ENCODE peak calls at places on chromosomes 4 and X, in ten cellular contexts. One of them, this sample, is unnamed.
A peak's percentile ranks its signal among the peaks of the same experiment; 100 is the strongest.

GRCh38 chr4:87799254-87799653 is at the start of gene IBSP:
- DNase-seq in esophagus squamous epithelium: no peak
- DNase-seq in transverse colon: no peak
- DNase-seq in upper lobe of left lung: no peak
- DNase-seq in A549: no peak
- DNase-seq in IMR-90: no peak
- DNase-seq in uterus: no peak
- DNase-seq in Peyer's patch: no peak
- DNase-seq in body of pancreas: no peak
- DNase-seq in adrenal gland: no peak
- DNase-seq in this sample: no peak

GRCh38 chr4:123559955-123560669 is 163.5 kb downstream of the SPRY1 start:
- DNase-seq in IMR-90: peak; percentile 61
- DNase-seq in upper lobe of left lung: no peak
- DNase-seq in transverse colon: no peak
- DNase-seq in A549: no peak
- DNase-seq in esophagus squamous epithelium: no peak
- DNase-seq in adrenal gland: no peak
- DNase-seq in Peyer's patch: no peak
- DNase-seq in uterus: no peak
- DNase-seq in body of pancreas: no peak
- DNase-seq in this sample: no peak

GRCh38 chrX:129698150-129698549 is 40.6 kb upstream of the XPNPEP2 start:
- DNase-seq in Peyer's patch: no peak
- DNase-seq in adrenal gland: no peak
- DNase-seq in upper lobe of left lung: no peak
- DNase-seq in body of pancreas: no peak
- DNase-seq in A549: peak; percentile 33
- DNase-seq in IMR-90: no peak
- DNase-seq in transverse colon: no peak
- DNase-seq in uterus: no peak
- DNase-seq in esophagus squamous epithelium: no peak
- DNase-seq in this sample: no peak

GRCh38 chrX:16868920-16869319 is 1.2 kb downstream of the RBBP7 start:
- DNase-seq in transverse colon: no peak
- DNase-seq in adrenal gland: no peak
- DNase-seq in A549: no peak
- DNase-seq in esophagus squamous epithelium: no peak
- DNase-seq in body of pancreas: no peak
- DNase-seq in IMR-90: no peak
- DNase-seq in Peyer's patch: no peak
- DNase-seq in uterus: no peak
- DNase-seq in upper lobe of left lung: no peak
- DNase-seq in this sample: no peak

GRCh38 chrX:1531106-1531890 is 5.7 kb downstream of the P2RY8 start:
- DNase-seq in esophagus squamous epithelium: no peak
- DNase-seq in IMR-90: no peak
- DNase-seq in adrenal gland: no peak
- DNase-seq in body of pancreas: no peak
- DNase-seq in Peyer's patch: no peak
- DNase-seq in upper lobe of left lung: no peak
- DNase-seq in transverse colon: no peak
- DNase-seq in uterus: no peak
- DNase-seq in A549: no peak
- DNase-seq in this sample: peak; percentile 72

GRCh38 chrX:17629011-17629410 is 108.3 kb upstream of the SCML1 start:
- DNase-seq in body of pancreas: no peak
- DNase-seq in IMR-90: no peak
- DNase-seq in upper lobe of left lung: no peak
- DNase-seq in uterus: no peak
- DNase-seq in adrenal gland: no peak
- DNase-seq in transverse colon: no peak
- DNase-seq in A549: no peak
- DNase-seq in Peyer's patch: no peak
- DNase-seq in esophagus squamous epithelium: no peak
- DNase-seq in this sample: no peak

GRCh38 chr4:89752932-89753598 is 83.9 kb downstream of the SNCA start:
- DNase-seq in transverse colon: no peak
- DNase-seq in esophagus squamous epithelium: no peak
- DNase-seq in IMR-90: peak; percentile 92
- DNase-seq in Peyer's patch: no peak
- DNase-seq in adrenal gland: peak; percentile 81
- DNase-seq in upper lobe of left lung: no peak
- DNase-seq in uterus: peak; percentile 70
- DNase-seq in A549: no peak
- DNase-seq in body of pancreas: no peak
- DNase-seq in this sample: no peak

GRCh38 chr4:57102050-57102564 is 8.1 kb downstream of the IGFBP7 start:
- DNase-seq in Peyer's patch: no peak
- DNase-seq in esophagus squamous epithelium: no peak
- DNase-seq in uterus: peak; percentile 80
- DNase-seq in IMR-90: peak; percentile 88
- DNase-seq in transverse colon: peak; percentile 47
- DNase-seq in body of pancreas: peak; percentile 27
- DNase-seq in upper lobe of left lung: no peak
- DNase-seq in A549: no peak
- DNase-seq in adrenal gland: peak; percentile 62
- DNase-seq in this sample: no peak

GRCh38 chr4:84582988-84583870 is at the start of gene CDS1:
- DNase-seq in IMR-90: no peak
- DNase-seq in esophagus squamous epithelium: no peak
- DNase-seq in transverse colon: peak; percentile 84
- DNase-seq in adrenal gland: peak; percentile 49
- DNase-seq in A549: peak; percentile 6
- DNase-seq in body of pancreas: peak; percentile 59
- DNase-seq in Peyer's patch: peak; percentile 90
- DNase-seq in upper lobe of left lung: peak; percentile 91
- DNase-seq in uterus: peak; percentile 15
- DNase-seq in this sample: peak; percentile 80

GRCh38 chr4:162837679-162838078 is 329.0 kb downstream of the NAF1 start:
- DNase-seq in esophagus squamous epithelium: no peak
- DNase-seq in IMR-90: no peak
- DNase-seq in transverse colon: no peak
- DNase-seq in uterus: no peak
- DNase-seq in body of pancreas: no peak
- DNase-seq in Peyer's patch: no peak
- DNase-seq in upper lobe of left lung: no peak
- DNase-seq in A549: no peak
- DNase-seq in adrenal gland: no peak
- DNase-seq in this sample: no peak

GRCh38 chr4:139816856-139817255 is 151.2 kb downstream of the MGST2 start:
- DNase-seq in esophagus squamous epithelium: no peak
- DNase-seq in A549: no peak
- DNase-seq in uterus: no peak
- DNase-seq in body of pancreas: no peak
- DNase-seq in upper lobe of left lung: no peak
- DNase-seq in transverse colon: no peak
- DNase-seq in IMR-90: no peak
- DNase-seq in Peyer's patch: no peak
- DNase-seq in adrenal gland: no peak
- DNase-seq in this sample: no peak

GRCh38 chrX:25002658-25003015 is 13.1 kb downstream of the ARX start:
- DNase-seq in IMR-90: no peak
- DNase-seq in transverse colon: no peak
- DNase-seq in uterus: no peak
- DNase-seq in body of pancreas: no peak
- DNase-seq in Peyer's patch: no peak
- DNase-seq in esophagus squamous epithelium: no peak
- DNase-seq in upper lobe of left lung: no peak
- DNase-seq in adrenal gland: no peak
- DNase-seq in A549: no peak
- DNase-seq in this sample: no peak
- H3K4me1 ChIP-seq in IMR-90: no peaks in the 10 kb centered on the region
- H3K4me1 ChIP-seq in transverse colon: peaks cover 14% of the 10 kb centered on the region
- H3K4me1 ChIP-seq in uterus: no peaks in the 10 kb centered on the region
- H3K4me1 ChIP-seq in body of pancreas: peaks cover 25% of the 10 kb centered on the region
- H3K4me1 ChIP-seq in Peyer's patch: no peaks in the 10 kb centered on the region
- H3K4me1 ChIP-seq in esophagus squamous epithelium: peaks cover 12% of the 10 kb centered on the region
- H3K4me1 ChIP-seq in upper lobe of left lung: peaks cover 13% of the 10 kb centered on the region
- H3K4me1 ChIP-seq in adrenal gland: peaks cover 8% of the 10 kb centered on the region
- H3K4me1 ChIP-seq in A549: no peaks in the 10 kb centered on the region
- H3K4me1 ChIP-seq in this sample: peaks cover 36% of the 10 kb centered on the region

GRCh38 chr4:71867598-71867997 is 83.7 kb upstream of the GC start:
- DNase-seq in upper lobe of left lung: no peak
- DNase-seq in body of pancreas: no peak
- DNase-seq in A549: no peak
- DNase-seq in adrenal gland: no peak
- DNase-seq in Peyer's patch: no peak
- DNase-seq in uterus: no peak
- DNase-seq in transverse colon: no peak
- DNase-seq in esophagus squamous epithelium: no peak
- DNase-seq in IMR-90: peak; percentile 0
- DNase-seq in this sample: no peak
- TF ChIP-seq POLR2A in upper lobe of left lung: no peak
- TF ChIP-seq POLR2A in body of pancreas: no peak
- TF ChIP-seq POLR2A in A549: no peak
- TF ChIP-seq POLR2A in adrenal gland: no peak
- TF ChIP-seq POLR2A in Peyer's patch: no peak
- TF ChIP-seq POLR2A in uterus: no peak
- TF ChIP-seq POLR2A in transverse colon: no peak
- TF ChIP-seq POLR2A in esophagus squamous epithelium: no peak
- TF ChIP-seq POLR2A in IMR-90: no peak
- TF ChIP-seq POLR2A in this sample: no peak

DNA sequence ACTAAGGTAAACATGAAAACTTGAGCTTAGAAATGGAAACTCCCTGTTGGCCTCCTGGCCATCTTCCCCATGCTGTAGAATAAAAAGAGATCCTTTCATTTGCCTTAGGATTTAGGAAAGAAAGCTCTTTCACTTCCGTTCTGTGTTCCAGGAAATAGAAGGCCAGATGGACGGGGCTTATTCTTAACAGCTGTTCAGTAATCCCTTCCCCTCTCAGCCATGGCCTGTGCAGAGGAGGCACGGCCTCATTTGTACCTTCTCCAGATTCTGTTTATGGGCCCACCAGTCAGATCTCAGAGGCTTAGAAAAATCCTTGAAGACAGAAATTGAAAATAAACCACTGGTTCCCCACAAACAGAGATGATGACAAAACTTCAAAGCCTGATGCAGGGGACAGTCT is 189.0 kb downstream of the SOWAHB start:
- DNase-seq in A549: no peak
- DNase-seq in uterus: no peak
- DNase-seq in transverse colon: no peak
- DNase-seq in body of pancreas: no peak
- DNase-seq in upper lobe of left lung: no peak
- DNase-seq in adrenal gland: no peak
- DNase-seq in IMR-90: no peak
- DNase-seq in Peyer's patch: no peak
- DNase-seq in esophagus squamous epithelium: no peak
- DNase-seq in this sample: no peak
- H3K27ac ChIP-seq in A549: peak overlapping the region; percentile 36
- H3K27ac ChIP-seq in uterus: no peak overlapping the region
- H3K27ac ChIP-seq in transverse colon: peak overlapping the region; percentile 62
- H3K27ac ChIP-seq in body of pancreas: no peak overlapping the region
- H3K27ac ChIP-seq in upper lobe of left lung: peak overlapping the region; percentile 29
- H3K27ac ChIP-seq in adrenal gland: no peak overlapping the region
- H3K27ac ChIP-seq in IMR-90: peak overlapping the region; percentile 77
- H3K27ac ChIP-seq in Peyer's patch: peak overlapping the region; percentile 64
- H3K27ac ChIP-seq in esophagus squamous epithelium: peak overlapping the region; percentile 69
- H3K27ac ChIP-seq in this sample: no peak overlapping the region

GRCh38 chr4:182804131-182804530 is 113.1 kb downstream of the DCTD start:
- DNase-seq in Peyer's patch: no peak
- DNase-seq in IMR-90: no peak
- DNase-seq in body of pancreas: no peak
- DNase-seq in adrenal gland: no peak
- DNase-seq in esophagus squamous epithelium: no peak
- DNase-seq in uterus: no peak
- DNase-seq in upper lobe of left lung: no peak
- DNase-seq in transverse colon: no peak
- DNase-seq in A549: no peak
- DNase-seq in this sample: no peak
- H3K4me1 ChIP-seq in Peyer's patch: no peaks in the 10 kb centered on the region
- H3K4me1 ChIP-seq in IMR-90: no peaks in the 10 kb centered on the region
- H3K4me1 ChIP-seq in body of pancreas: no peaks in the 10 kb centered on the region
- H3K4me1 ChIP-seq in adrenal gland: no peaks in the 10 kb centered on the region
- H3K4me1 ChIP-seq in esophagus squamous epithelium: peaks cover 3% of the 10 kb centered on the region
- H3K4me1 ChIP-seq in uterus: no peaks in the 10 kb centered on the region
- H3K4me1 ChIP-seq in upper lobe of left lung: peaks cover 10% of the 10 kb centered on the region
- H3K4me1 ChIP-seq in transverse colon: no peaks in the 10 kb centered on the region
- H3K4me1 ChIP-seq in A549: no peaks in the 10 kb centered on the region
- H3K4me1 ChIP-seq in this sample: peaks cover 7% of the 10 kb centered on the region

DNA sequence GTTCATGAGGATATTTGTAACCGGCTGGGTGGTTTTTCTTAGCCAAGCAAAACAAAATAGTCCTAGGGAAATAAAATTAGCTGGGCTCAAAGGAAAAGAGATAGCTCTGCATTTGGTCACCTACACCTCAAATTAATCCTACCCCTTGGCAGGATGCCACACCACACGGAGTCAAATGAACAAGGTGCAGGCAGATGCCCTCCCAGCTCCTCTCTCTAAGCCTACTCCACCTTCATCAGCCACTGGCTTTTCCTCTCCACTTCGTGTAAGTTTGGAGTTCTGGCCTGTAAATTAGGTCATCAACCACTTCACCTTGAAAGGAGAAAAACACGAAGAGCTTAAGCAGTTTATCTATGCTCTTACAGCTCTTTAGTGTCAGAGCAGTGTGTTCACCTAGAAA is 1.4 kb downstream of the DDIT4L start:
- DNase-seq in Peyer's patch: no peak
- DNase-seq in esophagus squamous epithelium: no peak
- DNase-seq in upper lobe of left lung: no peak
- DNase-seq in transverse colon: no peak
- DNase-seq in body of pancreas: no peak
- DNase-seq in adrenal gland: no peak
- DNase-seq in uterus: peak; percentile 15
- DNase-seq in IMR-90: no peak
- DNase-seq in A549: no peak
- DNase-seq in this sample: no peak
- TF ChIP-seq POLR2A in Peyer's patch: no peak
- TF ChIP-seq POLR2A in esophagus squamous epithelium: no peak
- TF ChIP-seq POLR2A in upper lobe of left lung: no peak
- TF ChIP-seq POLR2A in transverse colon: no peak
- TF ChIP-seq POLR2A in body of pancreas: no peak
- TF ChIP-seq POLR2A in adrenal gland: no peak
- TF ChIP-seq POLR2A in uterus: no peak
- TF ChIP-seq POLR2A in IMR-90: no peak
- TF ChIP-seq POLR2A in A549: no peak
- TF ChIP-seq POLR2A in this sample: no peak

This sample was measured in suprapubic skin.